ENCODE peak calls at places on chromosomes 6 and 20, in six cellular contexts. One of them, this sample, is unnamed.

GRCh38 chr6:18121580-18122127 is 823 bp downstream of the NHLRC1 start:
- DNase-seq in stimulated activated CD4-positive, alpha-beta T cell treated with anti-CD3 and anti-CD28 coated beads, Interleukin-1b, Interleukin-23, amount 100 ng/mL, for 48 hours: no peak
- DNase-seq in foreskin fibroblast: no peak
- DNase-seq in NCI-H146: no peak
- DNase-seq in NCI-H748 treated with DMSO at 0.1 percent for 48 hours: no peak
- DNase-seq in G401: no peak
- DNase-seq in this sample: no peak

GRCh38 chr20:20824924-20825584 is 112.6 kb upstream of the RALGAPA2 start:
- DNase-seq in stimulated activated CD4-positive, alpha-beta T cell treated with anti-CD3 and anti-CD28 coated beads, Interleukin-1b, Interleukin-23, amount 100 ng/mL, for 48 hours: peak; percentile 53
- DNase-seq in foreskin fibroblast: peak; percentile 4
- DNase-seq in NCI-H146: peak; percentile 76
- DNase-seq in NCI-H748 treated with DMSO at 0.1 percent for 48 hours: peak; percentile 74
- DNase-seq in G401: peak; percentile 20
- DNase-seq in this sample: peak; percentile 11

GRCh38 chr20:38961530-38962043 is 557 bp upstream of the DHX35 start:
- DNase-seq in stimulated activated CD4-positive, alpha-beta T cell treated with anti-CD3 and anti-CD28 coated beads, Interleukin-1b, Interleukin-23, amount 100 ng/mL, for 48 hours: peak; percentile 16
- DNase-seq in foreskin fibroblast: no peak
- DNase-seq in NCI-H146: peak; percentile 55
- DNase-seq in NCI-H748 treated with DMSO at 0.1 percent for 48 hours: no peak
- DNase-seq in G401: no peak
- DNase-seq in this sample: no peak

GRCh38 chr20:37102571-37102970 is 6.8 kb upstream of the RBL1 start:
- DNase-seq in stimulated activated CD4-positive, alpha-beta T cell treated with anti-CD3 and anti-CD28 coated beads, Interleukin-1b, Interleukin-23, amount 100 ng/mL, for 48 hours: no peak
- DNase-seq in foreskin fibroblast: no peak
- DNase-seq in NCI-H146: no peak
- DNase-seq in NCI-H748 treated with DMSO at 0.1 percent for 48 hours: no peak
- DNase-seq in G401: no peak
- DNase-seq in this sample: no peak

GRCh38 chr6:131062245-131063027 is 609 bp downstream of the EPB41L2 start:
- DNase-seq in stimulated activated CD4-positive, alpha-beta T cell treated with anti-CD3 and anti-CD28 coated beads, Interleukin-1b, Interleukin-23, amount 100 ng/mL, for 48 hours: no peak
- DNase-seq in foreskin fibroblast: peak; percentile 60
- DNase-seq in NCI-H146: peak; percentile 46
- DNase-seq in NCI-H748 treated with DMSO at 0.1 percent for 48 hours: no peak
- DNase-seq in G401: peak; percentile 13
- DNase-seq in this sample: no peak

GRCh38 chr20:36604952-36605308 is 649 bp upstream of the RAB5IF start:
- DNase-seq in stimulated activated CD4-positive, alpha-beta T cell treated with anti-CD3 and anti-CD28 coated beads, Interleukin-1b, Interleukin-23, amount 100 ng/mL, for 48 hours: peak; percentile 60
- DNase-seq in foreskin fibroblast: no peak
- DNase-seq in NCI-H146: peak; percentile 83
- DNase-seq in NCI-H748 treated with DMSO at 0.1 percent for 48 hours: no peak
- DNase-seq in G401: no peak
- DNase-seq in this sample: no peak

GRCh38 chr6:69936674-69937363 is 70.5 kb downstream of the COL19A1 start:
- DNase-seq in stimulated activated CD4-positive, alpha-beta T cell treated with anti-CD3 and anti-CD28 coated beads, Interleukin-1b, Interleukin-23, amount 100 ng/mL, for 48 hours: no peak
- DNase-seq in foreskin fibroblast: peak; percentile 49
- DNase-seq in NCI-H146: no peak
- DNase-seq in NCI-H748 treated with DMSO at 0.1 percent for 48 hours: no peak
- DNase-seq in G401: peak; percentile 83
- DNase-seq in this sample: no peak

GRCh38 chr6:128558021-128558420 is 37.6 kb upstream of the PTPRK start:
- DNase-seq in stimulated activated CD4-positive, alpha-beta T cell treated with anti-CD3 and anti-CD28 coated beads, Interleukin-1b, Interleukin-23, amount 100 ng/mL, for 48 hours: no peak
- DNase-seq in foreskin fibroblast: no peak
- DNase-seq in NCI-H146: no peak
- DNase-seq in NCI-H748 treated with DMSO at 0.1 percent for 48 hours: no peak
- DNase-seq in G401: no peak
- DNase-seq in this sample: no peak

GRCh38 chr20:50481741-50482140 is 28.4 kb upstream of the PTPN1 start:
- DNase-seq in stimulated activated CD4-positive, alpha-beta T cell treated with anti-CD3 and anti-CD28 coated beads, Interleukin-1b, Interleukin-23, amount 100 ng/mL, for 48 hours: no peak
- DNase-seq in foreskin fibroblast: peak; percentile 16
- DNase-seq in NCI-H146: no peak
- DNase-seq in NCI-H748 treated with DMSO at 0.1 percent for 48 hours: no peak
- DNase-seq in G401: no peak
- DNase-seq in this sample: no peak

GRCh38 chr20:4591975-4592315 is 129.8 kb upstream of the PRND start:
- DNase-seq in stimulated activated CD4-positive, alpha-beta T cell treated with anti-CD3 and anti-CD28 coated beads, Interleukin-1b, Interleukin-23, amount 100 ng/mL, for 48 hours: no peak
- DNase-seq in foreskin fibroblast: no peak
- DNase-seq in NCI-H146: no peak
- DNase-seq in NCI-H748 treated with DMSO at 0.1 percent for 48 hours: no peak
- DNase-seq in G401: no peak
- DNase-seq in this sample: no peak

GRCh38 chr20:51810155-51811039 is 8.1 kb upstream of the SALL4 start:
- DNase-seq in stimulated activated CD4-positive, alpha-beta T cell treated with anti-CD3 and anti-CD28 coated beads, Interleukin-1b, Interleukin-23, amount 100 ng/mL, for 48 hours: no peak
- DNase-seq in foreskin fibroblast: no peak
- DNase-seq in NCI-H146: no peak
- DNase-seq in NCI-H748 treated with DMSO at 0.1 percent for 48 hours: no peak
- DNase-seq in G401: no peak
- DNase-seq in this sample: no peak

GRCh38 chr6:70391513-70391912 is 21.8 kb upstream of the FAM135A start:
- DNase-seq in stimulated activated CD4-positive, alpha-beta T cell treated with anti-CD3 and anti-CD28 coated beads, Interleukin-1b, Interleukin-23, amount 100 ng/mL, for 48 hours: no peak
- DNase-seq in foreskin fibroblast: no peak
- DNase-seq in NCI-H146: peak; percentile 29
- DNase-seq in NCI-H748 treated with DMSO at 0.1 percent for 48 hours: no peak
- DNase-seq in G401: no peak
- DNase-seq in this sample: no peak

GRCh38 chr6:123352705-123353104 is 284.0 kb downstream of the TRDN start:
- DNase-seq in stimulated activated CD4-positive, alpha-beta T cell treated with anti-CD3 and anti-CD28 coated beads, Interleukin-1b, Interleukin-23, amount 100 ng/mL, for 48 hours: no peak
- DNase-seq in foreskin fibroblast: no peak
- DNase-seq in NCI-H146: no peak
- DNase-seq in NCI-H748 treated with DMSO at 0.1 percent for 48 hours: no peak
- DNase-seq in G401: no peak
- DNase-seq in this sample: no peak

GRCh38 chr20:50395258-50395729 is 114.9 kb upstream of the PTPN1 start:
- DNase-seq in stimulated activated CD4-positive, alpha-beta T cell treated with anti-CD3 and anti-CD28 coated beads, Interleukin-1b, Interleukin-23, amount 100 ng/mL, for 48 hours: no peak
- DNase-seq in foreskin fibroblast: peak; percentile 88
- DNase-seq in NCI-H146: no peak
- DNase-seq in NCI-H748 treated with DMSO at 0.1 percent for 48 hours: no peak
- DNase-seq in G401: no peak
- DNase-seq in this sample: peak; percentile 35

GRCh38 chr6:40342674-40343230 is 244.4 kb downstream of the LRFN2 start:
- DNase-seq in stimulated activated CD4-positive, alpha-beta T cell treated with anti-CD3 and anti-CD28 coated beads, Interleukin-1b, Interleukin-23, amount 100 ng/mL, for 48 hours: no peak
- DNase-seq in foreskin fibroblast: no peak
- DNase-seq in NCI-H146: no peak
- DNase-seq in NCI-H748 treated with DMSO at 0.1 percent for 48 hours: no peak
- DNase-seq in G401: peak; percentile 29
- DNase-seq in this sample: no peak

GRCh38 chr6:659716-660581 is 3.0 kb upstream of the HUS1B start:
- DNase-seq in stimulated activated CD4-positive, alpha-beta T cell treated with anti-CD3 and anti-CD28 coated beads, Interleukin-1b, Interleukin-23, amount 100 ng/mL, for 48 hours: no peak
- DNase-seq in foreskin fibroblast: no peak
- DNase-seq in NCI-H146: no peak
- DNase-seq in NCI-H748 treated with DMSO at 0.1 percent for 48 hours: no peak
- DNase-seq in G401: no peak
- DNase-seq in this sample: no peak

GRCh38 chr20:47785900-47786762 is 850 bp upstream of the SULF2 start:
- DNase-seq in stimulated activated CD4-positive, alpha-beta T cell treated with anti-CD3 and anti-CD28 coated beads, Interleukin-1b, Interleukin-23, amount 100 ng/mL, for 48 hours: no peak
- DNase-seq in foreskin fibroblast: peak; percentile 88
- DNase-seq in NCI-H146: peak; percentile 38
- DNase-seq in NCI-H748 treated with DMSO at 0.1 percent for 48 hours: peak; percentile 73
- DNase-seq in G401: peak; percentile 48
- DNase-seq in this sample: peak; percentile 61

This sample was measured in brain microvascular endothelial cell.